ENCODE peak calls at places on chromosomes 16 and 17, in seven cellular contexts. M is fibroblast of mammary gland, R is spleen, V is COR-L47, U is glutamatergic neuron, O is aorta, L is brain pericyte. B is an unnamed sample.

GRCh38 chr16:50696575-50697420 is 3.4 kb downstream of the NOD2 start:
- DNase-seq in M (peak; percentile 81), R (peak; percentile 93), V (no peak), U (no peak), O (peak; percentile 92), L (no peak), B (no peak)

GRCh38 chr16:4664538-4665418 is 28.6 kb upstream of the NUDT16L1 start:
- DNase-seq in M (peak; percentile 77), R (peak; percentile 91), V (no peak), U (no peak), O (peak; percentile 62), L (no peak), B (no peak)

GRCh38 chr17:75535871-75536270 is 10.4 kb downstream of the LLGL2 start:
- DNase-seq in M (no peak), R (no peak), V (no peak), U (no peak), O (no peak), L (no peak), B (no peak)

GRCh38 chr16:87819983-87820382 is 49.3 kb downstream of the SLC7A5 start:
- DNase-seq in M (no peak), R (no peak), V (no peak), U (no peak), O (no peak), L (no peak), B (no peak)

GRCh38 chr17:19387921-19388521 is 1.0 kb upstream of the MFAP4 start:
- DNase-seq in M (peak; percentile 86), R (peak; percentile 20), V (no peak), U (no peak), O (no peak), L (no peak), B (no peak)

GRCh38 chr17:81393684-81394376 is 1.4 kb upstream of the BAHCC1 start:
- DNase-seq in M (peak; percentile 100), R (peak; percentile 90), V (peak; percentile 100), U (peak; percentile 100), O (peak; percentile 100), L (peak; percentile 99), B (peak; percentile 100)

GRCh38 chr16:3019594-3020246 is 448 bp upstream of the TNFRSF12A start:
- DNase-seq in M (no peak), R (no peak), V (no peak), U (no peak), O (no peak), L (no peak), B (no peak)

GRCh38 chr16:28052274-28053128 is 11.0 kb downstream of the GSG1L start:
- DNase-seq in M (no peak), R (peak; percentile 47), V (no peak), U (no peak), O (no peak), L (no peak), B (no peak)

GRCh38 chr17:872843-873242 is 90.7 kb downstream of the MRM3 start:
- DNase-seq in M (no peak), R (no peak), V (no peak), U (no peak), O (no peak), L (no peak), B (no peak)

GRCh38 chr16:53369921-53370320 is 64.3 kb upstream of the RBL2 start:
- DNase-seq in M (peak; percentile 68), R (no peak), V (no peak), U (no peak), O (no peak), L (no peak), B (no peak)

B was measured in smooth muscle cell of the brain vasculature.